ENCODE peak calls at places on chromosomes 6 and 20, in ten cellular contexts. One of them, this sample, is unnamed.

GRCh38 chr20:11117808-11118528 is 444.2 kb upstream of the JAG1 start:
- DNase-seq in HepG2: no peak
- DNase-seq in SK-N-SH: no peak
- DNase-seq in sigmoid colon: no peak
- DNase-seq in esophagus muscularis mucosa: no peak
- DNase-seq in ovary: no peak
- DNase-seq in transverse colon: no peak
- DNase-seq in stomach: no peak
- DNase-seq in H1: no peak
- DNase-seq in A549: peak; percentile 44
- DNase-seq in this sample: no peak

GRCh38 chr6:157405986-157406385 is 25.0 kb downstream of the ZDHHC14 start:
- DNase-seq in stomach: no peak
- DNase-seq in H1: no peak
- DNase-seq in HepG2: no peak
- DNase-seq in esophagus muscularis mucosa: no peak
- DNase-seq in sigmoid colon: no peak
- DNase-seq in A549: no peak
- DNase-seq in ovary: no peak
- DNase-seq in SK-N-SH: no peak
- DNase-seq in transverse colon: no peak
- DNase-seq in this sample: no peak

GRCh38 chr6:169921853-169922779 is 170.7 kb downstream of the ERMARD start:
- DNase-seq in HepG2: peak; percentile 35
- DNase-seq in A549: no peak
- DNase-seq in transverse colon: no peak
- DNase-seq in ovary: no peak
- DNase-seq in stomach: no peak
- DNase-seq in H1: no peak
- DNase-seq in SK-N-SH: no peak
- DNase-seq in sigmoid colon: peak; percentile 42
- DNase-seq in esophagus muscularis mucosa: no peak
- DNase-seq in this sample: peak; percentile 41

GRCh38 chr20:18790787-18791186 is 22.8 kb upstream of the SCP2D1 start:
- DNase-seq in SK-N-SH: no peak
- DNase-seq in A549: no peak
- DNase-seq in esophagus muscularis mucosa: no peak
- DNase-seq in HepG2: no peak
- DNase-seq in ovary: no peak
- DNase-seq in sigmoid colon: no peak
- DNase-seq in stomach: no peak
- DNase-seq in transverse colon: no peak
- DNase-seq in H1: no peak
- DNase-seq in this sample: no peak

GRCh38 chr6:147158881-147159280 is 45.3 kb upstream of the STXBP5 start:
- DNase-seq in HepG2: no peak
- DNase-seq in transverse colon: no peak
- DNase-seq in esophagus muscularis mucosa: no peak
- DNase-seq in H1: no peak
- DNase-seq in stomach: no peak
- DNase-seq in sigmoid colon: no peak
- DNase-seq in A549: no peak
- DNase-seq in ovary: no peak
- DNase-seq in SK-N-SH: no peak
- DNase-seq in this sample: no peak

GRCh38 chr6:47098570-47098993 is 56.5 kb upstream of the ADGRF1 start:
- DNase-seq in A549: no peak
- DNase-seq in sigmoid colon: peak; percentile 74
- DNase-seq in ovary: peak; percentile 30
- DNase-seq in HepG2: no peak
- DNase-seq in esophagus muscularis mucosa: no peak
- DNase-seq in stomach: no peak
- DNase-seq in SK-N-SH: no peak
- DNase-seq in H1: no peak
- DNase-seq in transverse colon: no peak
- DNase-seq in this sample: no peak

GRCh38 chr6:135382182-135382628 is 115.3 kb downstream of the AHI1 start:
- DNase-seq in SK-N-SH: no peak
- DNase-seq in stomach: no peak
- DNase-seq in HepG2: no peak
- DNase-seq in A549: no peak
- DNase-seq in ovary: no peak
- DNase-seq in transverse colon: no peak
- DNase-seq in sigmoid colon: no peak
- DNase-seq in H1: no peak
- DNase-seq in esophagus muscularis mucosa: no peak
- DNase-seq in this sample: no peak

GRCh38 chr6:33926451-33926850 is 122.6 kb upstream of the MLN start:
- DNase-seq in SK-N-SH: peak; percentile 76
- DNase-seq in H1: peak; percentile 63
- DNase-seq in stomach: no peak
- DNase-seq in HepG2: no peak
- DNase-seq in ovary: no peak
- DNase-seq in esophagus muscularis mucosa: no peak
- DNase-seq in transverse colon: no peak
- DNase-seq in sigmoid colon: no peak
- DNase-seq in A549: peak; percentile 15
- DNase-seq in this sample: no peak

GRCh38 chr6:30060634-30060981 is 457 bp upstream of the POLR1H start:
- DNase-seq in sigmoid colon: peak; percentile 69
- DNase-seq in transverse colon: peak; percentile 33
- DNase-seq in stomach: no peak
- DNase-seq in ovary: no peak
- DNase-seq in HepG2: no peak
- DNase-seq in esophagus muscularis mucosa: no peak
- DNase-seq in A549: no peak
- DNase-seq in H1: no peak
- DNase-seq in SK-N-SH: no peak
- DNase-seq in this sample: no peak

GRCh38 chr6:153032255-153032882 is 29.9 kb upstream of the MTRF1L start:
- DNase-seq in HepG2: peak; percentile 22
- DNase-seq in A549: no peak
- DNase-seq in sigmoid colon: no peak
- DNase-seq in ovary: no peak
- DNase-seq in esophagus muscularis mucosa: no peak
- DNase-seq in transverse colon: no peak
- DNase-seq in stomach: no peak
- DNase-seq in H1: no peak
- DNase-seq in SK-N-SH: peak; percentile 14
- DNase-seq in this sample: no peak

GRCh38 chr6:39317256-39317655 is 3.0 kb upstream of the KCNK17 start:
- DNase-seq in esophagus muscularis mucosa: no peak
- DNase-seq in HepG2: no peak
- DNase-seq in sigmoid colon: no peak
- DNase-seq in A549: no peak
- DNase-seq in ovary: no peak
- DNase-seq in transverse colon: no peak
- DNase-seq in stomach: no peak
- DNase-seq in H1: no peak
- DNase-seq in SK-N-SH: no peak
- DNase-seq in this sample: no peak

GRCh38 chr20:56715902-56716519 is 86.9 kb downstream of the TFAP2C start:
- DNase-seq in stomach: no peak
- DNase-seq in SK-N-SH: no peak
- DNase-seq in A549: no peak
- DNase-seq in sigmoid colon: no peak
- DNase-seq in transverse colon: no peak
- DNase-seq in HepG2: no peak
- DNase-seq in esophagus muscularis mucosa: no peak
- DNase-seq in ovary: no peak
- DNase-seq in H1: no peak
- DNase-seq in this sample: no peak

GRCh38 chr6:27295301-27296079 is 16.6 kb downstream of the POM121L2 start:
- DNase-seq in ovary: no peak
- DNase-seq in transverse colon: no peak
- DNase-seq in H1: peak; percentile 74
- DNase-seq in stomach: no peak
- DNase-seq in SK-N-SH: no peak
- DNase-seq in esophagus muscularis mucosa: no peak
- DNase-seq in A549: no peak
- DNase-seq in sigmoid colon: no peak
- DNase-seq in HepG2: peak; percentile 79
- DNase-seq in this sample: no peak

GRCh38 chr6:41439524-41440418 is 104.4 kb downstream of the NCR2 start:
- DNase-seq in SK-N-SH: no peak
- DNase-seq in esophagus muscularis mucosa: no peak
- DNase-seq in HepG2: no peak
- DNase-seq in stomach: no peak
- DNase-seq in sigmoid colon: no peak
- DNase-seq in H1: no peak
- DNase-seq in transverse colon: no peak
- DNase-seq in A549: no peak
- DNase-seq in ovary: no peak
- DNase-seq in this sample: no peak

GRCh38 chr20:50670126-50670862 is 21.0 kb downstream of the RIPOR3 start:
- DNase-seq in ovary: no peak
- DNase-seq in transverse colon: no peak
- DNase-seq in HepG2: peak; percentile 89
- DNase-seq in SK-N-SH: no peak
- DNase-seq in H1: no peak
- DNase-seq in stomach: peak; percentile 72
- DNase-seq in sigmoid colon: no peak
- DNase-seq in A549: peak; percentile 75
- DNase-seq in esophagus muscularis mucosa: no peak
- DNase-seq in this sample: no peak

GRCh38 chr6:151904631-151905030 is 97.1 kb downstream of the ESR1 start:
- DNase-seq in sigmoid colon: no peak
- DNase-seq in stomach: no peak
- DNase-seq in ovary: no peak
- DNase-seq in HepG2: no peak
- DNase-seq in A549: no peak
- DNase-seq in transverse colon: no peak
- DNase-seq in esophagus muscularis mucosa: no peak
- DNase-seq in H1: no peak
- DNase-seq in SK-N-SH: no peak
- DNase-seq in this sample: no peak

GRCh38 chr6:158488065-158488464 is 71.8 kb upstream of the TMEM181 start:
- DNase-seq in HepG2: no peak
- DNase-seq in H1: no peak
- DNase-seq in SK-N-SH: no peak
- DNase-seq in stomach: no peak
- DNase-seq in esophagus muscularis mucosa: no peak
- DNase-seq in transverse colon: no peak
- DNase-seq in sigmoid colon: no peak
- DNase-seq in A549: peak; percentile 18
- DNase-seq in ovary: no peak
- DNase-seq in this sample: no peak

GRCh38 chr6:40398810-40399477 is 188.2 kb downstream of the LRFN2 start:
- DNase-seq in SK-N-SH: no peak
- DNase-seq in ovary: no peak
- DNase-seq in stomach: no peak
- DNase-seq in sigmoid colon: no peak
- DNase-seq in H1: peak; percentile 63
- DNase-seq in esophagus muscularis mucosa: no peak
- DNase-seq in HepG2: no peak
- DNase-seq in A549: no peak
- DNase-seq in transverse colon: no peak
- DNase-seq in this sample: no peak

GRCh38 chr20:16947346-16947943 is 199.3 kb downstream of the OTOR start:
- DNase-seq in ovary: no peak
- DNase-seq in H1: no peak
- DNase-seq in esophagus muscularis mucosa: no peak
- DNase-seq in A549: no peak
- DNase-seq in HepG2: no peak
- DNase-seq in SK-N-SH: no peak
- DNase-seq in stomach: no peak
- DNase-seq in sigmoid colon: no peak
- DNase-seq in transverse colon: no peak
- DNase-seq in this sample: no peak
- TF ChIP-seq EP300 in ovary: no peak
- TF ChIP-seq EP300 in H1: no peak
- TF ChIP-seq EP300 in esophagus muscularis mucosa: no peak
- TF ChIP-seq EP300 in A549: no peak
- TF ChIP-seq EP300 in HepG2: no peak
- TF ChIP-seq EP300 in SK-N-SH: no peak
- TF ChIP-seq EP300 in stomach: no peak
- TF ChIP-seq EP300 in sigmoid colon: no peak
- TF ChIP-seq EP300 in transverse colon: no peak
- TF ChIP-seq EP300 in this sample: no peak

DNA sequence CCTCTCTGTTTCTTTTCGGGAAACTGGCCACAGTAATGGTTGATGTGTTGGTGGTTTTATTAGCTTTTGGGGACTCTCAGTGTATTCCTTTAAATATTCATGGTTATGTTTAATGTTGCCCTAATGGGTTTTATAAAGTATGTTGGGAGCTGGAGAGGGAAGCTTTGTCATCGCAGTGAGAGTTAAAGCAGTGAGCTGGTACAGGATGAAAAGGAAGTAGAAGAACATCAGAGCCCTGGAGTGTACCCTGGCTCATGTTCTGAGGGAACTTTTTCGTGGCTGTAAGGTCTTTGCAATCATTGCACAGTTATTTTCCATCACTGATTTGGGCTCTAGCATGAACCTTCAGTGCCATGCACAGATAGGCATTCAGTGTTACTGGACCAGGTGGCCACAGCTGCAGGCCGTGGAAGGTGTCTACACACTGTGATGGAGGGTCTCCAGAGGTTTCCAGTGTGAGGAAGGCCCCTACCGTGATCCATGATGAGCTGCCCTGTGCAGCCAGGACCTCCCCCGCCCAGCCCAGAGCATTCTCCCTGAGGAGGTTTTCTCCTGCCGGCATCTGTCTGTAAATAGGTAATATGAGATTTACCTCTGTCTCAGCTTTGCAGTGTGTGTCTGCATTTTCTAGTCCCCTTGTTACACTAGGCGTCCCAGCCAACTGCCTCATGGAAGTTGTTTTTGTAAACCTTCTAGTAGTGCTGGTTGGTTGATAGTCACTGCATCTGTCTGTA is 22.4 kb upstream of the TMEM217 start:
- DNase-seq in A549: no peak
- DNase-seq in SK-N-SH: no peak
- DNase-seq in HepG2: no peak
- DNase-seq in esophagus muscularis mucosa: no peak
- DNase-seq in stomach: no peak
- DNase-seq in transverse colon: no peak
- DNase-seq in sigmoid colon: no peak
- DNase-seq in H1: no peak
- DNase-seq in ovary: no peak
- DNase-seq in this sample: no peak
- H3K4me1 ChIP-seq in A549: no peaks in the 10 kb centered on the region
- H3K4me1 ChIP-seq in SK-N-SH: no peaks in the 10 kb centered on the region
- H3K4me1 ChIP-seq in HepG2: no peaks in the 10 kb centered on the region
- H3K4me1 ChIP-seq in esophagus muscularis mucosa: peaks cover 57% of the 10 kb centered on the region
- H3K4me1 ChIP-seq in stomach: peaks cover 7% of the 10 kb centered on the region
- H3K4me1 ChIP-seq in transverse colon: no peaks in the 10 kb centered on the region
- H3K4me1 ChIP-seq in sigmoid colon: peaks cover 29% of the 10 kb centered on the region
- H3K4me1 ChIP-seq in H1: no peaks in the 10 kb centered on the region
- H3K4me1 ChIP-seq in ovary: peaks cover 10% of the 10 kb centered on the region
- H3K4me1 ChIP-seq in this sample: peaks cover 10% of the 10 kb centered on the region

GRCh38 chr6:168819546-168819945 is 378.6 kb downstream of the SMOC2 start:
- DNase-seq in ovary: no peak
- DNase-seq in esophagus muscularis mucosa: no peak
- DNase-seq in transverse colon: no peak
- DNase-seq in H1: no peak
- DNase-seq in A549: no peak
- DNase-seq in SK-N-SH: no peak
- DNase-seq in HepG2: no peak
- DNase-seq in sigmoid colon: no peak
- DNase-seq in stomach: no peak
- DNase-seq in this sample: no peak
- TF ChIP-seq EP300 in ovary: no peak
- TF ChIP-seq EP300 in esophagus muscularis mucosa: no peak
- TF ChIP-seq EP300 in transverse colon: no peak
- TF ChIP-seq EP300 in H1: no peak
- TF ChIP-seq EP300 in A549: no peak
- TF ChIP-seq EP300 in SK-N-SH: no peak
- TF ChIP-seq EP300 in HepG2: no peak
- TF ChIP-seq EP300 in sigmoid colon: no peak
- TF ChIP-seq EP300 in stomach: no peak
- TF ChIP-seq EP300 in this sample: no peak

GRCh38 chr20:49032455-49032854 is 13.7 kb upstream of the CSE1L start:
- DNase-seq in sigmoid colon: no peak
- DNase-seq in esophagus muscularis mucosa: no peak
- DNase-seq in stomach: no peak
- DNase-seq in ovary: no peak
- DNase-seq in transverse colon: no peak
- DNase-seq in A549: no peak
- DNase-seq in SK-N-SH: no peak
- DNase-seq in H1: no peak
- DNase-seq in HepG2: no peak
- DNase-seq in this sample: no peak
- H3K4me1 ChIP-seq in sigmoid colon: no peaks in the 10 kb centered on the region
- H3K4me1 ChIP-seq in esophagus muscularis mucosa: peaks cover 6% of the 10 kb centered on the region
- H3K4me1 ChIP-seq in stomach: no peaks in the 10 kb centered on the region
- H3K4me1 ChIP-seq in ovary: no peaks in the 10 kb centered on the region
- H3K4me1 ChIP-seq in transverse colon: no peaks in the 10 kb centered on the region
- H3K4me1 ChIP-seq in A549: no peaks in the 10 kb centered on the region
- H3K4me1 ChIP-seq in SK-N-SH: peaks cover 4% of the 10 kb centered on the region
- H3K4me1 ChIP-seq in H1: no peaks in the 10 kb centered on the region
- H3K4me1 ChIP-seq in HepG2: no peaks in the 10 kb centered on the region
- H3K4me1 ChIP-seq in this sample: no peaks in the 10 kb centered on the region